ENCODE peak calls at places on chromosomes 11 and 22, in ten cellular contexts. L, E, W, I, A, T, J, V, S and U are unnamed samples.

GRCh38 chr22:31692186-31692886 is 30.3 kb upstream of the PISD start:
- DNase-seq in T (peak; percentile 45), L (no peak), J (no peak), A (no peak), E (no peak), V (no peak), I (no peak), W (no peak), S (no peak), U (peak; percentile 57)

GRCh38 chr22:43203471-43203981 is 16.6 kb upstream of the TTLL12 start:
- DNase-seq in A (no peak), E (peak; percentile 75), T (no peak), L (no peak), J (peak; percentile 59), I (peak; percentile 36), S (no peak), V (no peak), W (no peak), U (peak; percentile 10)

GRCh38 chr22:46849101-46849500 is 86.7 kb downstream of the TBC1D22A start:
- DNase-seq in S (no peak), T (no peak), W (no peak), A (no peak), V (no peak), J (no peak), L (no peak), I (no peak), E (no peak), U (no peak)

GRCh38 chr11:61131586-61131985 is 29.3 kb downstream of the CD5 start:
- DNase-seq in E (no peak), S (no peak), L (no peak), A (no peak), V (no peak), T (no peak), I (no peak), W (no peak), J (no peak), U (no peak)

GRCh38 chr11:105862736-105863367 is 159.2 kb downstream of the MSANTD4 start:
- DNase-seq in V (peak; percentile 41), I (peak; percentile 65), S (peak; percentile 45), A (no peak), J (no peak), W (no peak), L (no peak), E (no peak), T (peak; percentile 55), U (peak; percentile 75)

GRCh38 chr22:46895753-46896152 is 133.3 kb downstream of the TBC1D22A start:
- DNase-seq in I (no peak), A (no peak), T (no peak), S (no peak), W (no peak), L (no peak), V (no peak), J (no peak), E (no peak), U (no peak)

GRCh38 chr11:94938399-94939055 is 34.8 kb downstream of the CWC15 start:
- DNase-seq in I (peak; percentile 85), A (no peak), W (no peak), J (no peak), L (no peak), V (no peak), S (no peak), T (peak; percentile 86), E (no peak), U (peak; percentile 86)

GRCh38 chr22:23532756-23533155 is 47.3 kb downstream of the IGLL1 start:
- DNase-seq in S (no peak), E (no peak), T (no peak), I (no peak), L (no peak), J (no peak), V (no peak), A (no peak), W (no peak), U (no peak)

GRCh38 chr11:91394073-91394717 is 830.4 kb upstream of the FAT3 start:
- DNase-seq in J (no peak), L (no peak), T (no peak), A (no peak), S (no peak), E (no peak), W (no peak), I (no peak), V (no peak), U (no peak)

GRCh38 chr11:31397239-31397834 is 27.7 kb downstream of the DNAJC24 start:
- DNase-seq in W (no peak), J (no peak), S (peak; percentile 16), T (peak; percentile 37), A (no peak), I (peak; percentile 18), L (no peak), V (no peak), E (no peak), U (peak; percentile 43)